ENCODE peak calls at places on chromosome 12, in six cellular contexts. I is cardiac fibroblast, N is choroid plexus epithelial cell, G is GM23248, S is K562, L is psoas muscle. T is an unnamed sample.

GRCh38 chr12:48934312-48934706 is 9.0 kb upstream of the FKBP11 start:
- DNase-seq in S (peak), L (no peak), I (no peak), G (no peak), N (peak), T (no peak)

GRCh38 chr12:111444706-111445310 is 39.1 kb downstream of the SH2B3 start:
- DNase-seq in G (peak), N (peak), L (peak), S (no peak), I (no peak), T (no peak)

GRCh38 chr12:109027767-109028166 is 6.9 kb upstream of the SVOP start:
- DNase-seq in S (no peak), G (peak), L (no peak), I (peak), N (peak), T (peak)

GRCh38 chr12:25705256-25705655 is 152.2 kb upstream of the LMNTD1 start:
- DNase-seq in G (no peak), L (no peak), I (no peak), S (no peak), N (no peak), T (no peak)

GRCh38 chr12:94875525-94875924 is 128.0 kb downstream of the NDUFA12 start:
- DNase-seq in I (peak), G (no peak), S (no peak), N (peak), L (no peak), T (no peak)

GRCh38 chr12:78448692-78449091 is 415.9 kb upstream of the SYT1 start:
- DNase-seq in N (no peak), I (no peak), L (no peak), G (no peak), S (no peak), T (no peak)

GRCh38 chr12:124053855-124054254 is 80.8 kb downstream of the ZNF664 start:
- DNase-seq in G (peak), I (peak), S (peak), L (peak), N (peak), T (no peak)

GRCh38 chr12:81209001-81209400 is 131.1 kb downstream of the ACSS3 start:
- DNase-seq in G (peak), L (no peak), I (peak), N (peak), S (no peak), T (no peak)

GRCh38 chr12:32997471-32997870 is 100.9 kb upstream of the PKP2 start:
- DNase-seq in N (no peak), S (no peak), G (no peak), L (no peak), I (no peak), T (no peak)

GRCh38 chr12:15299947-15300346 is 22.4 kb upstream of the PTPRO start:
- DNase-seq in S (no peak), I (no peak), N (no peak), L (no peak), G (no peak), T (no peak)

GRCh38 chr12:132954471-132955048 is 1.5 kb downstream of the ZNF605 start:
- DNase-seq in N (no peak), S (no peak), L (no peak), G (peak), I (no peak), T (no peak)
- H3K4me3 ChIP-seq in N (peak), S (no peak), L (peak), G (peak), I (peak), T (peak)

GRCh38 chr12:6753772-6754356 is 923 bp upstream of the MLF2 start:
- DNase-seq in N (no peak), S (no peak), L (no peak), I (no peak), G (no peak), T (no peak)
- H3K4me3 ChIP-seq in N (no peak), S (peak), L (peak), I (no peak), G (no peak), T (no peak)

GRCh38 chr12:57521475-57522018 is 1.1 kb upstream of the MBD6 start:
- DNase-seq in G (peak), N (peak), S (no peak), I (no peak), L (peak), T (no peak)
- H3K4me3 ChIP-seq in G (peak), N (no peak), S (peak), I (no peak), L (peak), T (peak)

GRCh38 chr12:47549258-47549657 is 156.6 kb downstream of the RPAP3 start:
- DNase-seq in N (no peak), S (no peak), I (peak), L (no peak), G (no peak), T (no peak)
- H3K4me3 ChIP-seq in N (no peak), S (no peak), I (no peak), L (no peak), G (no peak), T (no peak)

T was measured in skeletal muscle cell.